ENCODE peak calls at places on chromosomes 5 and 9, in ten cellular contexts. X is psoas muscle; M is activated CD4-positive, alpha-beta T cell treated with anti-CD3 and anti-CD28 coated beads for 36 hours; C is amniotic stem cell; N is transverse colon; G is posterior vena cava; E is GM19239; S is activated CD8-positive, alpha-beta memory T cell treated with anti-CD3 and anti-CD28 coated beads for 48 hours; P is Panc1; D is adipocyte. I is an unnamed sample.
A peak's percentile ranks its signal among the peaks of the same experiment; 100 is the strongest.

GRCh38 chr9:136740069-136740468 is 2.7 kb downstream of the LCN10 start:
- DNase-seq in X (no peak), M (no peak), C (no peak), N (no peak), G (no peak), E (no peak), S (no peak), P (no peak), D (no peak), I (no peak)

GRCh38 chr9:3528466-3528865 is 2.7 kb upstream of the RFX3 start:
- DNase-seq in X (no peak), M (peak; percentile 73), C (no peak), N (no peak), G (no peak), E (peak; percentile 5), S (no peak), P (no peak), D (no peak), I (peak; percentile 15)

GRCh38 chr9:71814805-71815204 is 46.5 kb upstream of the CEMIP2 start:
- DNase-seq in X (no peak), M (no peak), C (no peak), N (no peak), G (no peak), E (no peak), S (no peak), P (no peak), D (peak; percentile 27), I (no peak)

GRCh38 chr5:131671994-131672655 is 37.1 kb upstream of the RAPGEF6 start:
- DNase-seq in X (no peak), M (no peak), C (peak; percentile 11), N (no peak), G (no peak), E (no peak), S (no peak), P (no peak), D (peak; percentile 88), I (peak; percentile 41)

GRCh38 chr5:51960617-51961115 is 577.4 kb downstream of the ISL1 start:
- DNase-seq in X (no peak), M (no peak), C (no peak), N (no peak), G (no peak), E (no peak), S (no peak), P (peak; percentile 12), D (no peak), I (no peak)

GRCh38 chr9:19998153-19998552 is 209.3 kb upstream of the SLC24A2 start:
- DNase-seq in X (no peak), M (peak; percentile 44), C (no peak), N (no peak), G (no peak), E (no peak), S (no peak), P (no peak), D (no peak), I (peak; percentile 21)

GRCh38 chr9:29290519-29290918 is 1717.2 kb upstream of the C9orf72 start:
- DNase-seq in X (no peak), M (no peak), C (no peak), N (no peak), G (no peak), E (no peak), S (no peak), P (no peak), D (no peak), I (no peak)

GRCh38 chr5:169652057-169652456 is 15.0 kb downstream of the DOCK2 start:
- DNase-seq in X (no peak), M (no peak), C (no peak), N (no peak), G (no peak), E (no peak), S (no peak), P (no peak), D (no peak), I (no peak)

GRCh38 chr5:28473531-28474107 is 1435.2 kb upstream of the CDH9 start:
- DNase-seq in X (no peak), M (no peak), C (no peak), N (no peak), G (no peak), E (no peak), S (no peak), P (peak; percentile 12), D (peak; percentile 72), I (peak; percentile 38)

GRCh38 chr5:131795128-131795719 is 1.6 kb downstream of the FNIP1 start:
- DNase-seq in X (no peak), M (no peak), C (no peak), N (no peak), G (no peak), E (no peak), S (no peak), P (no peak), D (peak; percentile 39), I (no peak)

GRCh38 chr5:147791181-147791580 is 8.7 kb upstream of the JAKMIP2 start:
- DNase-seq in X (no peak), M (no peak), C (no peak), N (no peak), G (no peak), E (no peak), S (no peak), P (no peak), D (no peak), I (no peak)

GRCh38 chr5:34735436-34736426 is 79.6 kb downstream of the RAI14 start:
- DNase-seq in X (no peak), M (no peak), C (no peak), N (no peak), G (no peak), E (no peak), S (no peak), P (no peak), D (peak; percentile 87), I (peak; percentile 22)

GRCh38 chr5:141513021-141513626 is 24.2 kb downstream of the PCDHGC5 start:
- DNase-seq in X (peak; percentile 44), M (peak; percentile 72), C (no peak), N (no peak), G (no peak), E (no peak), S (no peak), P (no peak), D (peak; percentile 65), I (no peak)

GRCh38 chr9:109950710-109951443 is 170.9 kb downstream of the PALM2AKAP2 start:
- DNase-seq in X (no peak), M (peak; percentile 54), C (no peak), N (no peak), G (no peak), E (no peak), S (no peak), P (no peak), D (no peak), I (no peak)

GRCh38 chr9:2634818-2635217 is 13.2 kb downstream of the VLDLR start:
- DNase-seq in X (no peak), M (no peak), C (no peak), N (no peak), G (no peak), E (no peak), S (no peak), P (no peak), D (no peak), I (no peak)

GRCh38 chr5:53569486-53569885 is 9.0 kb downstream of the NDUFS4 start:
- DNase-seq in X (no peak), M (no peak), C (no peak), N (no peak), G (no peak), E (no peak), S (no peak), P (no peak), D (no peak), I (no peak)

GRCh38 chr9:79583957-79584654 is 12.3 kb downstream of the TLE4 start:
- DNase-seq in X (peak; percentile 40), M (peak; percentile 68), C (no peak), N (peak; percentile 31), G (peak; percentile 86), E (no peak), S (no peak), P (no peak), D (no peak), I (no peak)

GRCh38 chr5:93746406-93747056 is 5.1 kb upstream of the POU5F2 start:
- DNase-seq in X (no peak), M (no peak), C (no peak), N (no peak), G (no peak), E (no peak), S (no peak), P (peak; percentile 5), D (peak; percentile 24), I (peak; percentile 45)

GRCh38 chr9:104863180-104863883 is 64.6 kb downstream of the ABCA1 start:
- DNase-seq in X (no peak), M (peak; percentile 62), C (peak; percentile 48), N (peak; percentile 32), G (peak; percentile 64), E (peak; percentile 56), S (no peak), P (peak; percentile 61), D (peak; percentile 85), I (peak; percentile 96)

GRCh38 chr5:132052520-132052919 is 7.9 kb upstream of the IL3 start:
- DNase-seq in X (no peak), M (no peak), C (no peak), N (no peak), G (no peak), E (no peak), S (no peak), P (no peak), D (no peak), I (no peak)

I was measured in A172.